ENCODE peak calls at places on chromosomes 12 and 14, in five cellular contexts. V is HS-5; D is activated T-cell treated with anti-CD3 and anti-CD28 coated beads, Interleukin-2, amount 50 U/mL, for 72 hours; N is GM03348; K is GM13976. J is an unnamed sample.

GRCh38 chr14:25537846-25538455 is 488.0 kb upstream of the STXBP6 start:
- DNase-seq in V (no peak), D (peak; percentile 11), N (no peak), K (no peak), J (no peak)

GRCh38 chr12:1670815-1671268 is 20.0 kb upstream of the ADIPOR2 start:
- DNase-seq in V (no peak), D (no peak), N (no peak), K (no peak), J (no peak)

GRCh38 chr14:89845346-89845745 is 109.2 kb downstream of the EFCAB11 start:
- DNase-seq in V (no peak), D (no peak), N (peak; percentile 31), K (no peak), J (no peak)

GRCh38 chr12:132329739-132330548 is 555 bp upstream of the GALNT9 start:
- DNase-seq in V (no peak), D (no peak), N (no peak), K (no peak), J (no peak)

GRCh38 chr14:57182760-57183503 is 85.8 kb downstream of the EXOC5 start:
- DNase-seq in V (no peak), D (no peak), N (peak; percentile 13), K (peak; percentile 19), J (no peak)

GRCh38 chr14:101347893-101348777 is 213.2 kb upstream of the DIO3 start:
- DNase-seq in V (no peak), D (no peak), N (no peak), K (no peak), J (peak; percentile 35)

GRCh38 chr14:100522616-100523021 is 64.6 kb downstream of the BEGAIN start:
- DNase-seq in V (no peak), D (no peak), N (peak; percentile 2), K (no peak), J (no peak)

GRCh38 chr12:118136559-118137003 is 657 bp downstream of the PEBP1 start:
- DNase-seq in V (no peak), D (peak; percentile 52), N (peak; percentile 62), K (peak; percentile 74), J (peak; percentile 77)

GRCh38 chr14:30943694-30944093 is 69.3 kb downstream of the COCH start:
- DNase-seq in V (no peak), D (no peak), N (no peak), K (no peak), J (no peak)

GRCh38 chr14:54329082-54329695 is 67.6 kb upstream of the CDKN3 start:
- DNase-seq in V (peak; percentile 25), D (peak; percentile 22), N (peak; percentile 71), K (peak; percentile 43), J (no peak)

J was measured in coronary artery.